ENCODE peak calls at places on chromosome 11, in five cellular contexts. A is right cardiac atrium, C is stomach, X is OCI-LY7, O is GM23338. I is an unnamed sample.
A peak's percentile ranks its signal among the peaks of the same experiment; 100 is the strongest.

GRCh38 chr11:126405374-126405773 is 49.9 kb downstream of the ST3GAL4 start:
- DNase-seq in A (no peak), C (peak; percentile 49), X (no peak), O (no peak), I (no peak)

GRCh38 chr11:118046051-118046963 is 30.6 kb upstream of the TMPRSS4 start:
- DNase-seq in A (no peak), C (no peak), X (no peak), O (no peak), I (no peak)

GRCh38 chr11:7422544-7423331 is 62.6 kb upstream of the OLFML1 start:
- DNase-seq in A (no peak), C (no peak), X (peak; percentile 30), O (no peak), I (no peak)

GRCh38 chr11:123494195-123495050 is 64.4 kb downstream of the GRAMD1B start:
- DNase-seq in A (no peak), C (no peak), X (no peak), O (peak; percentile 72), I (no peak)

GRCh38 chr11:88016392-88017020 is 158.7 kb downstream of the RAB38 start:
- DNase-seq in A (peak; percentile 18), C (peak; percentile 74), X (peak; percentile 77), O (peak; percentile 89), I (peak; percentile 81)

GRCh38 chr11:32586576-32587190 is 3.1 kb downstream of the EIF3M start:
- DNase-seq in A (no peak), C (no peak), X (peak; percentile 31), O (peak; percentile 27), I (no peak)

GRCh38 chr11:25535462-25535861 is 796.5 kb upstream of the ANO3 start:
- DNase-seq in A (no peak), C (no peak), X (no peak), O (no peak), I (peak; percentile 61)

GRCh38 chr11:6746086-6746618 is 25.6 kb downstream of the OR2AG2 start:
- DNase-seq in A (no peak), C (peak; percentile 28), X (peak; percentile 73), O (no peak), I (no peak)

GRCh38 chr11:128985880-128986279 is 43.2 kb upstream of the TP53AIP1 start:
- DNase-seq in A (no peak), C (no peak), X (no peak), O (no peak), I (no peak)

GRCh38 chr11:27234961-27235360 is 128.1 kb downstream of the CCDC34 start:
- DNase-seq in A (no peak), C (no peak), X (no peak), O (no peak), I (no peak)

GRCh38 chr11:15942936-15943335 is 413.4 kb downstream of the SOX6 start:
- DNase-seq in A (no peak), C (no peak), X (no peak), O (no peak), I (no peak)

GRCh38 chr11:103844327-103845215 is 191.9 kb upstream of the DDI1 start:
- DNase-seq in A (no peak), C (no peak), X (no peak), O (no peak), I (no peak)

GRCh38 chr11:123559418-123559817 is 95.0 kb downstream of the SCN3B start:
- DNase-seq in A (no peak), C (no peak), X (no peak), O (no peak), I (no peak)

GRCh38 chr11:132365650-132366049 is 995.2 kb downstream of the NTM start:
- DNase-seq in A (no peak), C (no peak), X (no peak), O (no peak), I (no peak)

GRCh38 chr11:13760115-13760514 is 91.6 kb downstream of the FAR1 start:
- DNase-seq in A (no peak), C (no peak), X (no peak), O (no peak), I (no peak)

GRCh38 chr11:114200785-114201184 is 95.4 kb upstream of the NNMT start:
- DNase-seq in A (no peak), C (no peak), X (no peak), O (no peak), I (no peak)

GRCh38 chr11:61959678-61960077 is 7.8 kb downstream of the FTH1 start:
- DNase-seq in A (no peak), C (no peak), X (no peak), O (no peak), I (peak; percentile 56)

GRCh38 chr11:124276081-124276480 is 19.9 kb downstream of the OR8G5 start:
- DNase-seq in A (no peak), C (no peak), X (no peak), O (no peak), I (no peak)

GRCh38 chr11:117328414-117329010 is 858 bp downstream of the CEP164 start:
- DNase-seq in A (no peak), C (peak; percentile 31), X (peak; percentile 19), O (no peak), I (peak; percentile 72)

DNA sequence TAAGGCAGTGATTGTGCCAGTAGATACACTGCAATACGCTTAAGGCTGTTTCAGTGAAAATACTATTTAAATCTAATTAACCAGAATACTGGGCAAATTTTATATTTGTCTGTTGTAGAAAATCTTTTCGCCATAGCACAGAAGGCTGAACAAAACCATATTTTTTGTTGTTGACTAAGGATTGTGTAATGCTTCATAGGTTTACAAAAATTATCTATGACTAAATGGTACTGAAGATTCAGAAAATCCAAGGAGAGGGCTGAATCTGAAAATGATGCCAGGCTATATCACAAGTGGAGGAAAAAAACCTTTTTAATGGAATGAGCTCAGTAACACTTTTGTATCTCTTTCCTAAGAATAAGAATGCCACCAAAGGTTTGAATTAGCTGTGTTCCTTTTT is 2.8 kb downstream of the ATL3 start:
- DNase-seq in A (no peak), C (no peak), X (no peak), O (no peak), I (no peak)
- H3K4me3 ChIP-seq in A (no peak overlapping the region), C (no peak overlapping the region), X (no peak overlapping the region), O (no peak overlapping the region), I (no peak overlapping the region)

GRCh38 chr11:8766043-8766992 is 83.7 kb downstream of the RPL27A start:
- DNase-seq in A (no peak), C (peak; percentile 24), X (no peak), O (peak; percentile 65), I (no peak)

GRCh38 chr11:8765294-8765693 is 82.7 kb downstream of the RPL27A start:
- DNase-seq in A (no peak), C (no peak), X (no peak), O (no peak), I (no peak)

GRCh38 chr11:8766993-8767374 is 84.4 kb downstream of the RPL27A start:
- DNase-seq in A (no peak), C (no peak), X (no peak), O (no peak), I (no peak)

GRCh38 chr11:8768625-8769333 is 86.2 kb downstream of the RPL27A start:
- DNase-seq in A (peak; percentile 80), C (peak; percentile 55), X (no peak), O (no peak), I (no peak)

GRCh38 chr11:8767466-8768142 is 85.0 kb downstream of the RPL27A start:
- DNase-seq in A (no peak), C (peak; percentile 23), X (no peak), O (no peak), I (no peak)
- H3K4me3 ChIP-seq in A (no peak overlapping the region), C (no peak overlapping the region), X (no peak overlapping the region), O (no peak overlapping the region), I (no peak overlapping the region)

GRCh38 chr11:75152651-75153553 is 2.0 kb downstream of the SLCO2B1 start:
- DNase-seq in A (no peak), C (no peak), X (no peak), O (no peak), I (no peak)
- H3K4me3 ChIP-seq in A (no peak overlapping the region), C (peak overlapping the region; percentile 33), X (no peak overlapping the region), O (no peak overlapping the region), I (peak overlapping the region; percentile 32)

GRCh38 chr11:65861165-65861505 is 902 bp downstream of the MUS81 start:
- DNase-seq in A (no peak), C (no peak), X (no peak), O (no peak), I (no peak)
- H3K4me3 ChIP-seq in A (peak overlapping the region; percentile 61), C (peak overlapping the region; percentile 94), X (peak overlapping the region; percentile 99), O (peak overlapping the region; percentile 95), I (peak overlapping the region; percentile 98)

GRCh38 chr11:17722000-17722643 is 2.8 kb downstream of the MYOD1 start:
- DNase-seq in A (no peak), C (no peak), X (no peak), O (peak; percentile 82), I (no peak)
- H3K4me3 ChIP-seq in A (no peak overlapping the region), C (no peak overlapping the region), X (no peak overlapping the region), O (peak overlapping the region; percentile 70), I (no peak overlapping the region)